ENCODE peak calls at places on chromosomes 7 and 10, in ten cellular contexts. R is pancreas, P is progenitor cell of endocrine pancreas, Y is choroid plexus epithelial cell, H is lower lobe of right lung, B is foreskin fibroblast, A is astrocyte of the cerebellum, L is upper lobe of left lung, T is tibial artery, D is endothelial cell. S is an unnamed sample.
A peak's percentile ranks its signal among the peaks of the same experiment; 100 is the strongest.

GRCh38 chr10:5148678-5149032 is 36.3 kb downstream of the AKR1C8 start:
- DNase-seq in R (no peak), P (no peak), Y (no peak), H (no peak), B (no peak), A (no peak), L (no peak), T (no peak), D (no peak), S (no peak)

GRCh38 chr7:36224916-36225858 is 72.1 kb downstream of the EEPD1 start:
- DNase-seq in R (no peak), P (no peak), Y (peak; percentile 71), H (no peak), B (no peak), A (no peak), L (no peak), T (no peak), D (no peak), S (no peak)

GRCh38 chr7:133139350-133139749 is 57.5 kb upstream of the CHCHD3 start:
- DNase-seq in R (no peak), P (peak; percentile 38), Y (peak; percentile 78), H (no peak), B (peak; percentile 28), A (peak; percentile 36), L (no peak), T (no peak), D (peak; percentile 58), S (no peak)

GRCh38 chr7:100887955-100888481 is 1.5 kb downstream of the UFSP1 start:
- DNase-seq in R (no peak), P (no peak), Y (no peak), H (no peak), B (no peak), A (no peak), L (no peak), T (no peak), D (no peak), S (no peak)

GRCh38 chr10:131000737-131001136 is 310.8 kb downstream of the TCERG1L start:
- DNase-seq in R (no peak), P (no peak), Y (no peak), H (no peak), B (no peak), A (no peak), L (no peak), T (no peak), D (no peak), S (no peak)

GRCh38 chr10:30671011-30671616 is 41.6 kb upstream of the LYZL2 start:
- DNase-seq in R (no peak), P (peak; percentile 16), Y (peak; percentile 92), H (no peak), B (peak; percentile 65), A (peak; percentile 70), L (no peak), T (no peak), D (peak; percentile 55), S (no peak)

GRCh38 chr7:106386958-106387357 is 102.2 kb upstream of the NAMPT start:
- DNase-seq in R (no peak), P (no peak), Y (no peak), H (no peak), B (no peak), A (no peak), L (no peak), T (no peak), D (no peak), S (no peak)

GRCh38 chr7:105677803-105678583 is 96.7 kb upstream of the EFCAB10 start:
- DNase-seq in R (peak; percentile 33), P (no peak), Y (no peak), H (peak; percentile 76), B (no peak), A (no peak), L (peak; percentile 83), T (peak; percentile 54), D (no peak), S (peak; percentile 84)

GRCh38 chr10:12500406-12501303 is 151.3 kb downstream of the CAMK1D start:
- DNase-seq in R (peak; percentile 32), P (no peak), Y (peak; percentile 79), H (no peak), B (no peak), A (peak; percentile 16), L (peak; percentile 23), T (no peak), D (no peak), S (no peak)

GRCh38 chr7:89332026-89332425 is 536.5 kb upstream of the TEX47 start:
- DNase-seq in R (no peak), P (no peak), Y (peak; percentile 4), H (no peak), B (peak; percentile 17), A (peak; percentile 11), L (no peak), T (no peak), D (no peak), S (no peak)

GRCh38 chr7:13181221-13181620 is 493.8 kb downstream of the ARL4A start:
- DNase-seq in R (no peak), P (no peak), Y (peak; percentile 11), H (no peak), B (no peak), A (peak; percentile 4), L (no peak), T (no peak), D (no peak), S (no peak)

GRCh38 chr7:141978351-141978750 is 4.8 kb upstream of the TAS2R38 start:
- DNase-seq in R (no peak), P (no peak), Y (no peak), H (no peak), B (no peak), A (no peak), L (no peak), T (no peak), D (no peak), S (no peak)

GRCh38 chr7:141973673-141974072 is at the start of gene TAS2R38:
- DNase-seq in R (no peak), P (no peak), Y (no peak), H (no peak), B (no peak), A (no peak), L (no peak), T (no peak), D (no peak), S (no peak)

GRCh38 chr7:141975806-141976523 is 2.4 kb upstream of the TAS2R38 start:
- DNase-seq in R (peak; percentile 77), P (peak; percentile 81), Y (peak; percentile 68), H (peak; percentile 87), B (no peak), A (peak; percentile 29), L (peak; percentile 80), T (peak; percentile 49), D (peak; percentile 90), S (peak; percentile 77)

GRCh38 chr7:141976524-141977245 is 3.1 kb upstream of the TAS2R38 start:
- DNase-seq in R (no peak), P (no peak), Y (no peak), H (no peak), B (no peak), A (no peak), L (no peak), T (no peak), D (no peak), S (no peak)

DNA sequence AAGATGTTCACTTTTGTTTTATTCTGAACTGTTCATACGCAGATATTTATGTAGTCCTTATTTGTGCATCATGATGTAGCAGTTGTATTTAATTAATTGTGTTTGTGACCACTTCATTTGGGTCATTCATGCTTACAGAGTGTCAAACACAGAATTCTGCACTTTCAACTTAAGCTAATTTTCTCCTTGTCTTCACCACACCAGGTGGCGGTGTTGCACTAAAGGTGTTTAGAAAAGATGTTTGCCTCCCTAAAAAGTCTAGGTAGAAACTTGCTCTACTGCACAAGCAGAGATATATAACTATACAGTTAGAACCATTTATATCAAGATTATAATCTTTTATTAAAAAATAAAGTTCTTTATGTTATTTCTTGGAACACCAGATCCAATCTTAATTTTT is 1.3 kb upstream of the TAS2R38 start:
- DNase-seq in R (no peak), P (no peak), Y (peak; percentile 21), H (no peak), B (no peak), A (no peak), L (no peak), T (no peak), D (peak; percentile 30), S (no peak)
- TF ChIP-seq CTCF in R (peak; percentile 21), P (peak; percentile 66), Y (peak; percentile 43), H (no peak), B (no peak), A (peak; percentile 41), L (no peak), T (no peak), D (peak; percentile 40), S (no peak)

GRCh38 chr7:40463449-40463848 is 328.6 kb downstream of the SUGCT start:
- DNase-seq in R (no peak), P (no peak), Y (peak; percentile 41), H (no peak), B (no peak), A (no peak), L (no peak), T (no peak), D (no peak), S (no peak)

GRCh38 chr7:40455485-40455884 is 320.7 kb downstream of the SUGCT start:
- DNase-seq in R (no peak), P (no peak), Y (peak; percentile 82), H (no peak), B (no peak), A (no peak), L (no peak), T (no peak), D (no peak), S (no peak)

DNA sequence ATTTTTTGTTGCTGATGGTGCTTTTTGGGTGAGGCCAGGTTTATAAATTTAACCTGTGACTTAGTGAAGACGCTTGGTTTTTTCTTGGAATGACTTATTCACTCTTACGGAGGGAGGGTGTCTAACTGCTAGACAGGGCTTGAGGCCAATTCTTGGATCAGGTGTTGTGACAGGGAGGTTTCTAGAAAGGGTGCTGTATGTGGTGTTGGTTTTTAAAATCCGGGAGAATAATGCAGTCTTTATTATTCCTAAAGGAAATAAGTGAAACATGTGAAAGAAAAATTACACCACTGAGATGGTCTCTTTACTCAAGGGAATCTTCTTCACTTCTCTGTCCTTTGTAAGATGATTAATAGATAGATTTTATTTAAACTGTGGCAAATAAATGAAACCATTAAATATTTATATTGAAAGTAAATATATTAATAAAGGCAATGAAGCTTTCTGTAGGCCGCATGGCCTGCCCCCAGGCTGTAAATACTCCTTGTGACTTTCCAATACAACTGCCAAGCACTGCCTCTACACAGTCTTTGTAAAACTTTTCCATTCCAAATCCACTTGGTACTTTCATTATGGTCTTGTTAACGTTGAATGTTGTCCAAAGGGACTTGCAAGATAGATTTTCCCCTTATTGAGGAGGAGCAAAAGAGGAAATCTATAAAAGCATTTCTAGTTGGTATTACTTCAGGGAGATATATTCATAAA is 323.1 kb downstream of the SUGCT start:
- DNase-seq in R (no peak), P (no peak), Y (no peak), H (no peak), B (no peak), A (no peak), L (no peak), T (no peak), D (no peak), S (no peak)
- TF ChIP-seq CTCF in R (no peak), P (no peak), Y (no peak), H (no peak), B (no peak), A (no peak), L (no peak), T (no peak), D (no peak), S (no peak)

GRCh38 chr10:125151170-125151823 is 9.1 kb downstream of the CTBP2 start:
- DNase-seq in R (no peak), P (no peak), Y (no peak), H (peak; percentile 51), B (no peak), A (no peak), L (no peak), T (no peak), D (no peak), S (no peak)
- TF ChIP-seq CTCF in R (no peak), P (no peak), Y (no peak), H (no peak), B (no peak), A (no peak), L (no peak), T (no peak), D (no peak), S (no peak)

GRCh38 chr7:78165454-78165853 is 366.9 kb downstream of the PHTF2 start:
- DNase-seq in R (no peak), P (no peak), Y (no peak), H (no peak), B (no peak), A (no peak), L (no peak), T (no peak), D (no peak), S (no peak)
- TF ChIP-seq CTCF in R (no peak), P (no peak), Y (no peak), H (no peak), B (no peak), A (no peak), L (no peak), T (no peak), D (no peak), S (no peak)

S was measured in CD14-positive monocyte.